ENCODE peak calls at places on chromosomes 13 and 19, in eight cellular contexts. E, X, H, I, Y, A, D and F are unnamed samples.

GRCh38 chr13:36432106-36432544 is at the start of gene CCNA1:
- DNase-seq in E (no peak), X (peak), H (peak), I (peak), Y (no peak), A (peak), D (no peak), F (peak)

GRCh38 chr19:36032251-36033104 is at the start of gene CLIP3:
- DNase-seq in E (peak), X (peak), H (peak), I (peak), Y (no peak), A (peak), D (peak), F (peak)

GRCh38 chr19:57075125-57075524 is 44.7 kb upstream of the USP29 start:
- DNase-seq in E (no peak), X (peak), H (no peak), I (no peak), Y (no peak), A (no peak), D (no peak), F (no peak)

GRCh38 chr13:113170503-113170902 is 12.1 kb downstream of the PROZ start:
- DNase-seq in E (no peak), X (no peak), H (no peak), I (no peak), Y (no peak), A (no peak), D (no peak), F (no peak)

GRCh38 chr13:35131471-35131870 is 189.4 kb downstream of the NBEA start:
- DNase-seq in E (no peak), X (no peak), H (no peak), I (no peak), Y (no peak), A (no peak), D (no peak), F (no peak)

GRCh38 chr13:33846306-33847062 is 28.5 kb downstream of the RFC3 start:
- DNase-seq in E (no peak), X (no peak), H (no peak), I (no peak), Y (no peak), A (no peak), D (no peak), F (no peak)

GRCh38 chr13:29508130-29508873 is 87.2 kb downstream of the SLC7A1 start:
- DNase-seq in E (peak), X (peak), H (peak), I (peak), Y (peak), A (peak), D (peak), F (peak)

GRCh38 chr13:109465151-109465550 is 321.2 kb downstream of the IRS2 start:
- DNase-seq in E (no peak), X (no peak), H (no peak), I (no peak), Y (no peak), A (no peak), D (no peak), F (no peak)

GRCh38 chr19:8367327-8368001 is 3.5 kb downstream of the ANGPTL4 start:
- DNase-seq in E (peak), X (peak), H (peak), I (peak), Y (peak), A (peak), D (peak), F (peak)

GRCh38 chr19:48000846-48001245 is 6.4 kb downstream of the ELSPBP1 start:
- DNase-seq in E (no peak), X (no peak), H (no peak), I (no peak), Y (no peak), A (no peak), D (no peak), F (no peak)

GRCh38 chr19:8215783-8216182 is 6.6 kb downstream of the CERS4 start:
- DNase-seq in E (no peak), X (no peak), H (no peak), I (no peak), Y (no peak), A (no peak), D (no peak), F (no peak)

GRCh38 chr19:49407079-49407478 is 16.2 kb downstream of the PTH2 start:
- DNase-seq in E (no peak), X (no peak), H (no peak), I (no peak), Y (no peak), A (no peak), D (no peak), F (no peak)